ENCODE peak calls at places on chromosomes 2 and 18, in six cellular contexts. M, C, W, Y, O and V are unnamed samples.

GRCh38 chr2:174939046-174939445 is 66.1 kb downstream of the CHN1 start:
- DNase-seq in M (no peak), C (no peak), W (no peak), Y (no peak), O (peak; percentile 76), V (no peak)

GRCh38 chr2:170276056-170276455 is 98.1 kb downstream of the MYO3B start:
- DNase-seq in M (no peak), C (no peak), W (no peak), Y (no peak), O (no peak), V (no peak)

GRCh38 chr2:222566229-222566628 is 89.7 kb downstream of the FARSB start:
- DNase-seq in M (no peak), C (no peak), W (no peak), Y (no peak), O (no peak), V (no peak)

GRCh38 chr2:218257390-218257981 is 3.3 kb upstream of the GPBAR1 start:
- DNase-seq in M (no peak), C (no peak), W (peak; percentile 8), Y (no peak), O (peak; percentile 25), V (no peak)

GRCh38 chr2:107633580-107634147 is 193.0 kb upstream of the RGPD4 start:
- DNase-seq in M (no peak), C (no peak), W (no peak), Y (peak; percentile 82), O (peak; percentile 86), V (no peak)

GRCh38 chr2:216670266-216671080 is 24.9 kb downstream of the IGFBP5 start:
- DNase-seq in M (peak; percentile 40), C (no peak), W (no peak), Y (no peak), O (no peak), V (no peak)

GRCh38 chr2:158305501-158305900 is 151.1 kb downstream of the CCDC148 start:
- DNase-seq in M (no peak), C (no peak), W (no peak), Y (no peak), O (peak; percentile 76), V (no peak)

GRCh38 chr2:166610180-166610919 is 116.3 kb upstream of the SCN7A start:
- DNase-seq in M (peak; percentile 4), C (no peak), W (peak; percentile 14), Y (no peak), O (no peak), V (no peak)

GRCh38 chr18:28127763-28128737 is 48.9 kb downstream of the CDH2 start:
- DNase-seq in M (no peak), C (no peak), W (no peak), Y (no peak), O (peak; percentile 55), V (no peak)

GRCh38 chr2:196792865-196793264 is 6.6 kb downstream of the GTF3C3 start:
- DNase-seq in M (no peak), C (no peak), W (no peak), Y (no peak), O (no peak), V (no peak)

GRCh38 chr2:185787530-185788145 is 49.0 kb downstream of the FSIP2 start:
- DNase-seq in M (no peak), C (no peak), W (no peak), Y (no peak), O (peak; percentile 28), V (no peak)

GRCh38 chr2:71071681-71072398 is 3.4 kb downstream of the NAGK start:
- DNase-seq in M (no peak), C (no peak), W (no peak), Y (no peak), O (no peak), V (peak; percentile 4)

GRCh38 chr2:43088148-43089073 is 138.0 kb downstream of the ZFP36L2 start:
- DNase-seq in M (no peak), C (no peak), W (no peak), Y (no peak), O (no peak), V (no peak)

GRCh38 chr2:120675460-120676130 is 60.1 kb upstream of the GLI2 start:
- DNase-seq in M (peak; percentile 59), C (peak; percentile 77), W (no peak), Y (peak; percentile 24), O (peak; percentile 72), V (no peak)

GRCh38 chr18:56678836-56679565 is 27.8 kb downstream of the WDR7 start:
- DNase-seq in M (no peak), C (no peak), W (no peak), Y (no peak), O (no peak), V (no peak)

GRCh38 chr2:219551412-219551811 is 7.6 kb downstream of the TMEM198 start:
- DNase-seq in M (no peak), C (no peak), W (peak; percentile 53), Y (no peak), O (peak; percentile 63), V (no peak)

GRCh38 chr2:66494708-66495107 is 59.8 kb downstream of the MEIS1 start:
- DNase-seq in M (no peak), C (peak; percentile 83), W (no peak), Y (no peak), O (peak; percentile 90), V (no peak)

GRCh38 chr2:103396152-103396551 is 634.3 kb downstream of the TMEM182 start:
- DNase-seq in M (no peak), C (no peak), W (no peak), Y (no peak), O (no peak), V (no peak)

GRCh38 chr18:46418657-46419260 is 238.3 kb downstream of the LOXHD1 start:
- DNase-seq in M (no peak), C (peak; percentile 88), W (no peak), Y (no peak), O (no peak), V (no peak)

GRCh38 chr18:61756244-61756643 is 136.6 kb downstream of the RNF152 start:
- DNase-seq in M (no peak), C (no peak), W (peak; percentile 25), Y (no peak), O (no peak), V (no peak)

GRCh38 chr18:63237911-63238710 is 81.5 kb downstream of the BCL2 start:
- DNase-seq in M (peak; percentile 13), C (no peak), W (peak; percentile 65), Y (peak; percentile 75), O (peak; percentile 90), V (peak; percentile 64)

GRCh38 chr18:23450022-23450421 is 3.1 kb upstream of the RIOK3 start:
- DNase-seq in M (no peak), C (no peak), W (no peak), Y (no peak), O (no peak), V (no peak)

GRCh38 chr2:105179469-105180372 is 61.8 kb upstream of the GPR45 start:
- DNase-seq in M (peak; percentile 46), C (peak; percentile 51), W (peak; percentile 21), Y (peak; percentile 80), O (peak; percentile 69), V (no peak)

GRCh38 chr18:48600046-48600745 is 61.4 kb downstream of the CTIF start:
- DNase-seq in M (no peak), C (no peak), W (no peak), Y (no peak), O (no peak), V (no peak)

GRCh38 chr2:9912468-9912867 is 39.0 kb upstream of the GRHL1 start:
- DNase-seq in M (no peak), C (no peak), W (no peak), Y (no peak), O (no peak), V (no peak)

GRCh38 chr2:113818382-113818951 is 62.0 kb upstream of the SLC35F5 start:
- DNase-seq in M (no peak), C (no peak), W (peak; percentile 2), Y (peak; percentile 73), O (peak; percentile 100), V (no peak)

GRCh38 chr2:45477546-45477945 is 133.5 kb downstream of the SRBD1 start:
- DNase-seq in M (no peak), C (no peak), W (no peak), Y (no peak), O (no peak), V (no peak)

GRCh38 chr2:27627963-27628766 is 647 bp downstream of the CCDC121 start:
- DNase-seq in M (no peak), C (no peak), W (no peak), Y (no peak), O (peak; percentile 90), V (no peak)

GRCh38 chr2:200121931-200122330 is 166.5 kb downstream of the MAIP1 start:
- DNase-seq in M (no peak), C (no peak), W (no peak), Y (no peak), O (no peak), V (no peak)

GRCh38 chr2:205141381-205141780 is 540.9 kb upstream of the NRP2 start:
- DNase-seq in M (no peak), C (no peak), W (no peak), Y (no peak), O (no peak), V (no peak)

GRCh38 chr2:142100967-142101366 is 29.8 kb downstream of the LRP1B start:
- DNase-seq in M (no peak), C (no peak), W (peak; percentile 36), Y (no peak), O (no peak), V (no peak)

GRCh38 chr2:46428911-46429436 is 50.4 kb upstream of the TMEM247 start:
- DNase-seq in M (no peak), C (no peak), W (no peak), Y (no peak), O (no peak), V (no peak)

GRCh38 chr2:79984476-79984875 is 320.1 kb downstream of the LRRTM1 start:
- DNase-seq in M (no peak), C (no peak), W (no peak), Y (no peak), O (peak; percentile 61), V (no peak)

GRCh38 chr2:18971628-18972027 is 382.3 kb upstream of the NT5C1B start:
- DNase-seq in M (no peak), C (no peak), W (no peak), Y (no peak), O (peak; percentile 14), V (no peak)

GRCh38 chr18:23710068-23710527 is 20.8 kb downstream of the LAMA3 start:
- DNase-seq in M (no peak), C (no peak), W (no peak), Y (no peak), O (peak; percentile 42), V (no peak)

GRCh38 chr2:103437161-103437560 is 675.3 kb downstream of the TMEM182 start:
- DNase-seq in M (no peak), C (no peak), W (no peak), Y (no peak), O (no peak), V (no peak)

GRCh38 chr2:27860111-27860510 is 30.1 kb downstream of the RBKS start:
- DNase-seq in M (no peak), C (no peak), W (no peak), Y (peak; percentile 41), O (peak; percentile 74), V (no peak)

GRCh38 chr2:961786-962185 is 11.1 kb downstream of the SNTG2 start:
- DNase-seq in M (no peak), C (no peak), W (no peak), Y (no peak), O (no peak), V (no peak)